ENCODE peak calls at places on chromosomes 11 and 22, in eight cellular contexts. One of them, this sample, is unnamed.

GRCh38 chr22:35039625-35040024 is 26.3 kb upstream of the ISX start:
- DNase-seq in stomach: no peak
- DNase-seq in cardiac muscle cell: peak
- DNase-seq in OCI-LY7: no peak
- DNase-seq in CD4-positive, alpha-beta memory T cell: no peak
- DNase-seq in neural progenitor cell: no peak
- DNase-seq in CD8-positive, alpha-beta T cell: no peak
- DNase-seq in GM23338: no peak
- DNase-seq in this sample: no peak

GRCh38 chr11:2803186-2804057 is 82.2 kb downstream of the CDKN1C start:
- DNase-seq in stomach: peak
- DNase-seq in cardiac muscle cell: no peak
- DNase-seq in OCI-LY7: no peak
- DNase-seq in CD4-positive, alpha-beta memory T cell: no peak
- DNase-seq in neural progenitor cell: no peak
- DNase-seq in CD8-positive, alpha-beta T cell: no peak
- DNase-seq in GM23338: no peak
- DNase-seq in this sample: no peak

GRCh38 chr22:24744638-24745037 is 29.9 kb downstream of the PIWIL3 start:
- DNase-seq in stomach: no peak
- DNase-seq in cardiac muscle cell: peak
- DNase-seq in OCI-LY7: no peak
- DNase-seq in CD4-positive, alpha-beta memory T cell: no peak
- DNase-seq in neural progenitor cell: no peak
- DNase-seq in CD8-positive, alpha-beta T cell: no peak
- DNase-seq in GM23338: no peak
- DNase-seq in this sample: no peak

GRCh38 chr11:10375280-10376048 is 70.6 kb downstream of the ADM start:
- DNase-seq in stomach: no peak
- DNase-seq in cardiac muscle cell: no peak
- DNase-seq in OCI-LY7: no peak
- DNase-seq in CD4-positive, alpha-beta memory T cell: no peak
- DNase-seq in neural progenitor cell: no peak
- DNase-seq in CD8-positive, alpha-beta T cell: no peak
- DNase-seq in GM23338: no peak
- DNase-seq in this sample: no peak

GRCh38 chr11:100681064-100681502 is 6.0 kb upstream of the ARHGAP42 start:
- DNase-seq in stomach: peak
- DNase-seq in cardiac muscle cell: peak
- DNase-seq in OCI-LY7: peak
- DNase-seq in CD4-positive, alpha-beta memory T cell: no peak
- DNase-seq in neural progenitor cell: no peak
- DNase-seq in CD8-positive, alpha-beta T cell: no peak
- DNase-seq in GM23338: peak
- DNase-seq in this sample: no peak

GRCh38 chr11:116294630-116295029 is 478.2 kb downstream of the BUD13 start:
- DNase-seq in stomach: no peak
- DNase-seq in cardiac muscle cell: peak
- DNase-seq in OCI-LY7: no peak
- DNase-seq in CD4-positive, alpha-beta memory T cell: no peak
- DNase-seq in neural progenitor cell: no peak
- DNase-seq in CD8-positive, alpha-beta T cell: no peak
- DNase-seq in GM23338: no peak
- DNase-seq in this sample: no peak

GRCh38 chr22:28792491-28793383 is 7.6 kb downstream of the XBP1 start:
- DNase-seq in stomach: no peak
- DNase-seq in cardiac muscle cell: no peak
- DNase-seq in OCI-LY7: peak
- DNase-seq in CD4-positive, alpha-beta memory T cell: no peak
- DNase-seq in neural progenitor cell: no peak
- DNase-seq in CD8-positive, alpha-beta T cell: no peak
- DNase-seq in GM23338: peak
- DNase-seq in this sample: no peak

GRCh38 chr11:19769820-19770219 is 57.2 kb downstream of the NAV2 start:
- DNase-seq in stomach: no peak
- DNase-seq in cardiac muscle cell: no peak
- DNase-seq in OCI-LY7: no peak
- DNase-seq in CD4-positive, alpha-beta memory T cell: no peak
- DNase-seq in neural progenitor cell: no peak
- DNase-seq in CD8-positive, alpha-beta T cell: no peak
- DNase-seq in GM23338: no peak
- DNase-seq in this sample: no peak

GRCh38 chr11:66856496-66857233 is at the start of gene LRFN4:
- DNase-seq in stomach: peak
- DNase-seq in cardiac muscle cell: peak
- DNase-seq in OCI-LY7: peak
- DNase-seq in CD4-positive, alpha-beta memory T cell: peak
- DNase-seq in neural progenitor cell: peak
- DNase-seq in CD8-positive, alpha-beta T cell: peak
- DNase-seq in GM23338: peak
- DNase-seq in this sample: no peak

GRCh38 chr11:11555228-11555627 is 66.6 kb downstream of the GALNT18 start:
- DNase-seq in stomach: peak
- DNase-seq in cardiac muscle cell: peak
- DNase-seq in OCI-LY7: no peak
- DNase-seq in CD4-positive, alpha-beta memory T cell: no peak
- DNase-seq in neural progenitor cell: peak
- DNase-seq in CD8-positive, alpha-beta T cell: no peak
- DNase-seq in GM23338: no peak
- DNase-seq in this sample: no peak

GRCh38 chr22:23524226-23524625 is 55.9 kb downstream of the IGLL1 start:
- DNase-seq in stomach: no peak
- DNase-seq in cardiac muscle cell: no peak
- DNase-seq in OCI-LY7: no peak
- DNase-seq in CD4-positive, alpha-beta memory T cell: no peak
- DNase-seq in neural progenitor cell: no peak
- DNase-seq in CD8-positive, alpha-beta T cell: no peak
- DNase-seq in GM23338: no peak
- DNase-seq in this sample: no peak

GRCh38 chr22:23522642-23523251 is 57.3 kb downstream of the IGLL1 start:
- DNase-seq in stomach: no peak
- DNase-seq in cardiac muscle cell: peak
- DNase-seq in OCI-LY7: no peak
- DNase-seq in CD4-positive, alpha-beta memory T cell: no peak
- DNase-seq in neural progenitor cell: peak
- DNase-seq in CD8-positive, alpha-beta T cell: no peak
- DNase-seq in GM23338: peak
- DNase-seq in this sample: no peak

GRCh38 chr22:23525510-23525909 is 54.6 kb downstream of the IGLL1 start:
- DNase-seq in stomach: no peak
- DNase-seq in cardiac muscle cell: no peak
- DNase-seq in OCI-LY7: no peak
- DNase-seq in CD4-positive, alpha-beta memory T cell: no peak
- DNase-seq in neural progenitor cell: no peak
- DNase-seq in CD8-positive, alpha-beta T cell: no peak
- DNase-seq in GM23338: no peak
- DNase-seq in this sample: no peak

GRCh38 chr22:23521442-23522113 is 58.5 kb downstream of the IGLL1 start:
- DNase-seq in stomach: peak
- DNase-seq in cardiac muscle cell: peak
- DNase-seq in OCI-LY7: peak
- DNase-seq in CD4-positive, alpha-beta memory T cell: peak
- DNase-seq in neural progenitor cell: peak
- DNase-seq in CD8-positive, alpha-beta T cell: peak
- DNase-seq in GM23338: peak
- DNase-seq in this sample: peak

GRCh38 chr22:23523746-23524145 is 56.3 kb downstream of the IGLL1 start:
- DNase-seq in stomach: no peak
- DNase-seq in cardiac muscle cell: no peak
- DNase-seq in OCI-LY7: no peak
- DNase-seq in CD4-positive, alpha-beta memory T cell: no peak
- DNase-seq in neural progenitor cell: no peak
- DNase-seq in CD8-positive, alpha-beta T cell: no peak
- DNase-seq in GM23338: no peak
- DNase-seq in this sample: no peak
- H3K27ac ChIP-seq in stomach: peak
- H3K27ac ChIP-seq in cardiac muscle cell: peak
- H3K27ac ChIP-seq in OCI-LY7: no peak
- H3K27ac ChIP-seq in CD4-positive, alpha-beta memory T cell: no peak
- H3K27ac ChIP-seq in neural progenitor cell: no peak
- H3K27ac ChIP-seq in CD8-positive, alpha-beta T cell: no peak
- H3K27ac ChIP-seq in GM23338: no peak
- H3K27ac ChIP-seq in this sample: no peak

DNA sequence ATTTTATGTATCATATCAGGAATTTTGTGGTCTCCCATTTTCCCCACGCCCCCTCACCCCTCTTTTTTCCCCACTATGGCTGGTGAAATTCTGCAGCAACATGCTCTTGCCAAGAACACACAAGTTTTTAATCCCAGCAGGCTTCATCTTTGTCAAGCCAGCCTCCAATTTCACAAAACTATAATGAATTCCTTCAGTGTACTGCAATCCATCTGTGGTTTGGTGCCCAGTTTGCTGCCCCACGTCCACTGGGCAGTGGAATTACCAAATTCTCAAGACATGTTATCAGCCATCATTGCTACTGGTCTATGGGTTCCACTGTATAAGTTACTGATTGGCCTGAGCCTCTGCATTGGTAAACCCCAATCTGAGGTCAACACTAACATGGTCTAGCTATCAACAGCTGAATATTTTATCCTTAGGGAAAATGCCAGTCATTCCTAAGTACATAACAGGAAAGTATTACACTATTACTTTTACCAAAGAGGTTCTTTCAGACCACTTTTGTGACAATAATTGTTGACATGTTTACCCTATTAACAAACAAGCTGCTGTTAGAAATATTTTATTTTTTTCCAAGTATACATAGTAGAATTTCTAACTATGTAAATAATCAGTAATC is 1.7 kb upstream of the PICALM start:
- DNase-seq in stomach: no peak
- DNase-seq in cardiac muscle cell: no peak
- DNase-seq in OCI-LY7: no peak
- DNase-seq in CD4-positive, alpha-beta memory T cell: no peak
- DNase-seq in neural progenitor cell: no peak
- DNase-seq in CD8-positive, alpha-beta T cell: no peak
- DNase-seq in GM23338: no peak
- DNase-seq in this sample: no peak
- H3K4me3 ChIP-seq in stomach: no peak
- H3K4me3 ChIP-seq in cardiac muscle cell: no peak
- H3K4me3 ChIP-seq in OCI-LY7: no peak
- H3K4me3 ChIP-seq in CD4-positive, alpha-beta memory T cell: no peak
- H3K4me3 ChIP-seq in neural progenitor cell: no peak
- H3K4me3 ChIP-seq in CD8-positive, alpha-beta T cell: no peak
- H3K4me3 ChIP-seq in GM23338: no peak
- H3K4me3 ChIP-seq in this sample: no peak

GRCh38 chr11:68266936-68267880 is 4.6 kb downstream of the C11orf24 start:
- DNase-seq in stomach: no peak
- DNase-seq in cardiac muscle cell: no peak
- DNase-seq in OCI-LY7: peak
- DNase-seq in CD4-positive, alpha-beta memory T cell: no peak
- DNase-seq in neural progenitor cell: no peak
- DNase-seq in CD8-positive, alpha-beta T cell: no peak
- DNase-seq in GM23338: no peak
- DNase-seq in this sample: no peak

GRCh38 chr11:68270334-68271022 is 1.3 kb downstream of the C11orf24 start:
- DNase-seq in stomach: no peak
- DNase-seq in cardiac muscle cell: no peak
- DNase-seq in OCI-LY7: no peak
- DNase-seq in CD4-positive, alpha-beta memory T cell: no peak
- DNase-seq in neural progenitor cell: no peak
- DNase-seq in CD8-positive, alpha-beta T cell: no peak
- DNase-seq in GM23338: no peak
- DNase-seq in this sample: no peak

GRCh38 chr11:68266121-68266891 is 5.5 kb downstream of the C11orf24 start:
- DNase-seq in stomach: no peak
- DNase-seq in cardiac muscle cell: no peak
- DNase-seq in OCI-LY7: peak
- DNase-seq in CD4-positive, alpha-beta memory T cell: no peak
- DNase-seq in neural progenitor cell: no peak
- DNase-seq in CD8-positive, alpha-beta T cell: no peak
- DNase-seq in GM23338: no peak
- DNase-seq in this sample: no peak

GRCh38 chr11:68269414-68270081 is 2.2 kb downstream of the C11orf24 start:
- DNase-seq in stomach: no peak
- DNase-seq in cardiac muscle cell: no peak
- DNase-seq in OCI-LY7: no peak
- DNase-seq in CD4-positive, alpha-beta memory T cell: no peak
- DNase-seq in neural progenitor cell: no peak
- DNase-seq in CD8-positive, alpha-beta T cell: no peak
- DNase-seq in GM23338: no peak
- DNase-seq in this sample: no peak

GRCh38 chr11:68267881-68268240 is 3.9 kb downstream of the C11orf24 start:
- DNase-seq in stomach: no peak
- DNase-seq in cardiac muscle cell: no peak
- DNase-seq in OCI-LY7: no peak
- DNase-seq in CD4-positive, alpha-beta memory T cell: no peak
- DNase-seq in neural progenitor cell: no peak
- DNase-seq in CD8-positive, alpha-beta T cell: no peak
- DNase-seq in GM23338: no peak
- DNase-seq in this sample: no peak
- H3K27ac ChIP-seq in stomach: no peak
- H3K27ac ChIP-seq in cardiac muscle cell: no peak
- H3K27ac ChIP-seq in OCI-LY7: peak
- H3K27ac ChIP-seq in CD4-positive, alpha-beta memory T cell: no peak
- H3K27ac ChIP-seq in neural progenitor cell: no peak
- H3K27ac ChIP-seq in CD8-positive, alpha-beta T cell: no peak
- H3K27ac ChIP-seq in GM23338: no peak
- H3K27ac ChIP-seq in this sample: no peak

GRCh38 chr22:37820350-37820749 is 2.8 kb upstream of the GALR3 start:
- DNase-seq in stomach: no peak
- DNase-seq in cardiac muscle cell: no peak
- DNase-seq in OCI-LY7: no peak
- DNase-seq in CD4-positive, alpha-beta memory T cell: no peak
- DNase-seq in neural progenitor cell: no peak
- DNase-seq in CD8-positive, alpha-beta T cell: no peak
- DNase-seq in GM23338: no peak
- DNase-seq in this sample: no peak

GRCh38 chr22:37818397-37819099 is 4.6 kb upstream of the GALR3 start:
- DNase-seq in stomach: peak
- DNase-seq in cardiac muscle cell: peak
- DNase-seq in OCI-LY7: peak
- DNase-seq in CD4-positive, alpha-beta memory T cell: peak
- DNase-seq in neural progenitor cell: peak
- DNase-seq in CD8-positive, alpha-beta T cell: peak
- DNase-seq in GM23338: peak
- DNase-seq in this sample: peak

GRCh38 chr22:37816543-37817180 is 6.5 kb upstream of the GALR3 start:
- DNase-seq in stomach: no peak
- DNase-seq in cardiac muscle cell: no peak
- DNase-seq in OCI-LY7: no peak
- DNase-seq in CD4-positive, alpha-beta memory T cell: no peak
- DNase-seq in neural progenitor cell: no peak
- DNase-seq in CD8-positive, alpha-beta T cell: no peak
- DNase-seq in GM23338: no peak
- DNase-seq in this sample: no peak

GRCh38 chr22:37817705-37818311 is 5.4 kb upstream of the GALR3 start:
- DNase-seq in stomach: peak
- DNase-seq in cardiac muscle cell: peak
- DNase-seq in OCI-LY7: peak
- DNase-seq in CD4-positive, alpha-beta memory T cell: peak
- DNase-seq in neural progenitor cell: peak
- DNase-seq in CD8-positive, alpha-beta T cell: peak
- DNase-seq in GM23338: peak
- DNase-seq in this sample: peak

DNA sequence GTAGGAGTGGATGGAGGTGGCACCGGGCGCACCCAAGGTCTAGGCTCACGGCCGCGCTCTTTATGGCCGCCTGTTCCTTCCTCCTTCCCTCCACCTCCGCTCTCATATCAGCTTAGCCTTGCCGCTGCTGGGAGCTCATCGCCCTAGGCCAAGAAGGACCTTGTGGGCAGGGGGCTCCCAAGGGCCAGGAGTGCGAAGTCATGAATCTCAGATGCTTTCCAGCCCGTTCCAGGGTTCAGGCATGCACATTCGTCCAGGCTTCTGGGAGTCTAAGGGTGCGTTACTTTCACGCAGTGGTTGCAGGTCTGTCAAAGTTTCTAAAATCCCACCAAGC is 4.1 kb upstream of the GALR3 start:
- DNase-seq in stomach: no peak
- DNase-seq in cardiac muscle cell: no peak
- DNase-seq in OCI-LY7: no peak
- DNase-seq in CD4-positive, alpha-beta memory T cell: no peak
- DNase-seq in neural progenitor cell: no peak
- DNase-seq in CD8-positive, alpha-beta T cell: no peak
- DNase-seq in GM23338: peak
- DNase-seq in this sample: no peak
- H3K4me3 ChIP-seq in stomach: peak
- H3K4me3 ChIP-seq in cardiac muscle cell: no peak
- H3K4me3 ChIP-seq in OCI-LY7: no peak
- H3K4me3 ChIP-seq in CD4-positive, alpha-beta memory T cell: peak
- H3K4me3 ChIP-seq in neural progenitor cell: peak
- H3K4me3 ChIP-seq in CD8-positive, alpha-beta T cell: peak
- H3K4me3 ChIP-seq in GM23338: peak
- H3K4me3 ChIP-seq in this sample: peak